ENCODE peak calls at places on chromosomes 6 and 20, in seven cellular contexts. R is cardiac muscle cell, S is fibroblast of villous mesenchyme, G is PC-3, Y is NCI-H774, H is GM23338, V is ACHN. D is an unnamed sample.

GRCh38 chr6:31586596-31586995 is 519 bp downstream of the LST1 start:
- DNase-seq in R (no peak), S (no peak), G (no peak), Y (no peak), H (no peak), V (no peak), D (no peak)

GRCh38 chr20:56689318-56689717 is 60.2 kb downstream of the TFAP2C start:
- DNase-seq in R (no peak), S (peak; percentile 24), G (peak; percentile 98), Y (no peak), H (peak; percentile 38), V (peak; percentile 1), D (no peak)

GRCh38 chr6:40545954-40546353 is 41.2 kb downstream of the LRFN2 start:
- DNase-seq in R (peak; percentile 37), S (no peak), G (no peak), Y (no peak), H (peak; percentile 88), V (no peak), D (no peak)

GRCh38 chr6:41229716-41230115 is 1.6 kb downstream of the TREML4 start:
- DNase-seq in R (no peak), S (no peak), G (no peak), Y (no peak), H (no peak), V (no peak), D (no peak)

GRCh38 chr6:35016417-35017221 is 124.5 kb downstream of the TCP11 start:
- DNase-seq in R (peak; percentile 34), S (peak; percentile 74), G (no peak), Y (no peak), H (no peak), V (no peak), D (no peak)

GRCh38 chr6:167298166-167298565 is 7.1 kb downstream of the UNC93A start:
- DNase-seq in R (no peak), S (no peak), G (no peak), Y (no peak), H (no peak), V (no peak), D (no peak)

GRCh38 chr20:32028647-32029372 is 18.6 kb downstream of the CCM2L start:
- DNase-seq in R (peak; percentile 77), S (no peak), G (no peak), Y (no peak), H (peak; percentile 62), V (no peak), D (no peak)

GRCh38 chr6:2940010-2940850 is 31.1 kb downstream of the SERPINB6 start:
- DNase-seq in R (no peak), S (no peak), G (no peak), Y (no peak), H (no peak), V (no peak), D (no peak)

GRCh38 chr6:170529839-170530520 is 23.1 kb downstream of the PSMB1 start:
- DNase-seq in R (peak; percentile 86), S (peak; percentile 70), G (peak; percentile 70), Y (peak; percentile 89), H (peak; percentile 84), V (peak; percentile 65), D (peak; percentile 5)

GRCh38 chr6:51139841-51140462 is 321.3 kb downstream of the TFAP2B start:
- DNase-seq in R (no peak), S (no peak), G (no peak), Y (no peak), H (no peak), V (no peak), D (no peak)

GRCh38 chr20:61724376-61724775 is 341.3 kb downstream of the TAF4 start:
- DNase-seq in R (peak; percentile 5), S (no peak), G (no peak), Y (no peak), H (peak; percentile 64), V (peak; percentile 22), D (no peak)

GRCh38 chr6:10422282-10423034 is 7.6 kb upstream of the TFAP2A start:
- DNase-seq in R (no peak), S (no peak), G (no peak), Y (no peak), H (no peak), V (no peak), D (no peak)

GRCh38 chr20:12927489-12927888 is 81.3 kb upstream of the SPTLC3 start:
- DNase-seq in R (no peak), S (no peak), G (peak; percentile 80), Y (no peak), H (no peak), V (no peak), D (no peak)

GRCh38 chr6:4313044-4313686 is 177.8 kb upstream of the ECI2 start:
- DNase-seq in R (peak; percentile 19), S (peak; percentile 90), G (peak; percentile 98), Y (no peak), H (peak; percentile 71), V (peak; percentile 87), D (no peak)

D was measured in SK-N-MC.